ENCODE peak calls at places on chromosomes 13 and 19, in five cellular contexts. T is testis; L is dermis blood vessel endothelial cell; K is psoas muscle; W is stimulated activated CD4-positive, alpha-beta T cell treated with anti-CD3 and anti-CD28 coated beads, Interleukin-1b, Interleukin-23, amount 100 ng/mL, for 24 hours. Y is an unnamed sample.

GRCh38 chr13:36815069-36815468 is 4.0 kb upstream of the RFXAP start:
- DNase-seq in W (no peak), L (peak; percentile 11), T (no peak), K (no peak), Y (no peak)

GRCh38 chr19:36259211-36259610 is 44.3 kb downstream of the ZNF146 start:
- DNase-seq in K (no peak), T (no peak), L (no peak), W (no peak), Y (no peak)

GRCh38 chr19:12293771-12294307 is 844 bp downstream of the ZNF44 start:
- DNase-seq in T (peak; percentile 71), K (peak; percentile 66), L (peak; percentile 57), W (peak; percentile 1), Y (peak; percentile 52)

GRCh38 chr13:24228852-24229458 is 68.4 kb downstream of the SPATA13 start:
- DNase-seq in W (no peak), K (no peak), L (peak; percentile 84), T (peak; percentile 60), Y (peak; percentile 73)

GRCh38 chr19:23283925-23284324 is 33.7 kb upstream of the ZNF724 start:
- DNase-seq in L (peak; percentile 49), W (peak; percentile 38), K (peak; percentile 26), T (peak; percentile 48), Y (peak; percentile 19)

GRCh38 chr19:13865578-13866462 is 11.1 kb upstream of the NANOS3 start:
- DNase-seq in L (peak; percentile 38), K (no peak), T (no peak), W (no peak), Y (peak; percentile 57)

GRCh38 chr13:27273658-27274425 is 3.2 kb downstream of the RASL11A start:
- DNase-seq in L (no peak), T (peak; percentile 78), W (no peak), K (no peak), Y (no peak)

GRCh38 chr13:101382086-101382485 is 34.2 kb downstream of the NALCN start:
- DNase-seq in T (no peak), K (no peak), W (no peak), L (peak; percentile 45), Y (no peak)

GRCh38 chr19:38682872-38683392 is 35.5 kb downstream of the ACTN4 start:
- DNase-seq in T (no peak), W (no peak), L (no peak), K (no peak), Y (no peak)

GRCh38 chr19:33374406-33374703 is 846 bp downstream of the CEBPG start:
- DNase-seq in L (peak; percentile 52), T (no peak), K (no peak), W (no peak), Y (peak; percentile 47)

GRCh38 chr19:1910169-1910568 is 5.0 kb downstream of the ADAT3 start:
- DNase-seq in W (no peak), K (no peak), T (no peak), L (no peak), Y (peak; percentile 52)

GRCh38 chr13:111895896-111896821 is 170.8 kb upstream of the SOX1 start:
- DNase-seq in W (no peak), T (no peak), K (no peak), L (no peak), Y (no peak)

GRCh38 chr13:41497436-41497835 is 40.1 kb downstream of the RGCC start:
- DNase-seq in T (no peak), L (no peak), K (no peak), W (no peak), Y (no peak)

GRCh38 chr13:31914843-31915242 is 116.7 kb upstream of the FRY start:
- DNase-seq in L (no peak), T (no peak), W (no peak), K (no peak), Y (no peak)

GRCh38 chr19:43498233-43498830 is 6.2 kb downstream of the PHLDB3 start:
- DNase-seq in W (no peak), T (no peak), K (no peak), L (no peak), Y (no peak)

GRCh38 chr13:109100705-109101104 is 471.3 kb downstream of the MYO16 start:
- DNase-seq in W (no peak), K (no peak), T (no peak), L (no peak), Y (no peak)

GRCh38 chr13:44218501-44219240 is 155.0 kb upstream of the SERP2 start:
- DNase-seq in L (no peak), W (no peak), K (peak; percentile 72), T (peak; percentile 50), Y (no peak)

GRCh38 chr13:107271226-107271625 is 703.3 kb upstream of the ARGLU1 start:
- DNase-seq in K (no peak), W (no peak), L (peak; percentile 81), T (no peak), Y (peak; percentile 22)

GRCh38 chr19:31257426-31258130 is 91.7 kb downstream of the TSHZ3 start:
- DNase-seq in K (no peak), L (no peak), T (no peak), W (no peak), Y (no peak)

GRCh38 chr19:14413765-14414171 is 5.4 kb downstream of the DDX39A start:
- DNase-seq in L (peak; percentile 39), T (no peak), W (no peak), K (no peak), Y (no peak)

GRCh38 chr13:99033814-99034213 is 56.0 kb upstream of the DOCK9 start:
- DNase-seq in L (peak; percentile 67), T (no peak), W (no peak), K (no peak), Y (peak; percentile 81)

GRCh38 chr19:6234527-6234926 is 45.2 kb downstream of the MLLT1 start:
- DNase-seq in W (no peak), K (no peak), L (no peak), T (no peak), Y (peak; percentile 59)

GRCh38 chr13:82678052-82678451 is 1204.2 kb downstream of the SLITRK1 start:
- DNase-seq in L (no peak), K (no peak), T (no peak), W (no peak), Y (no peak)

GRCh38 chr13:31951215-31951678 is 80.3 kb upstream of the FRY start:
- DNase-seq in L (no peak), W (no peak), T (peak; percentile 51), K (peak; percentile 60), Y (peak; percentile 35)

GRCh38 chr13:29702912-29703351 is 107.4 kb upstream of the SLC7A1 start:
- DNase-seq in W (no peak), L (peak; percentile 75), K (peak; percentile 38), T (no peak), Y (no peak)

GRCh38 chr13:37656247-37656940 is 57.8 kb upstream of the POSTN start:
- DNase-seq in T (no peak), K (no peak), W (no peak), L (peak; percentile 58), Y (no peak)

GRCh38 chr13:43805071-43805468 is 18.3 kb upstream of the ENOX1 start:
- DNase-seq in L (peak; percentile 38), T (no peak), K (no peak), W (no peak), Y (no peak)

GRCh38 chr19:46648961-46649960 is 11.7 kb downstream of the DACT3 start:
- DNase-seq in K (no peak), L (no peak), T (no peak), W (no peak), Y (no peak)

GRCh38 chr19:40607311-40607871 is 6.2 kb downstream of the LTBP4 start:
- DNase-seq in L (no peak), W (no peak), K (no peak), T (peak; percentile 56), Y (no peak)

GRCh38 chr13:67134322-67135129 is 95.6 kb downstream of the PCDH9 start:
- DNase-seq in L (no peak), W (no peak), K (no peak), T (no peak), Y (no peak)

GRCh38 chr13:101845501-101846012 is 393.1 kb downstream of the ITGBL1 start:
- DNase-seq in W (no peak), L (no peak), K (no peak), T (no peak), Y (no peak)

GRCh38 chr19:32817252-32817912 is 52.2 kb downstream of the SLC7A9 start:
- DNase-seq in T (no peak), W (no peak), K (no peak), L (no peak), Y (no peak)

GRCh38 chr13:26563713-26564112 is 6.2 kb downstream of the WASF3 start:
- DNase-seq in L (no peak), K (no peak), T (no peak), W (no peak), Y (no peak)

GRCh38 chr13:108342369-108343289 is 73.1 kb downstream of the TNFSF13B start:
- DNase-seq in L (peak; percentile 46), W (no peak), T (peak; percentile 17), K (no peak), Y (peak; percentile 41)

GRCh38 chr13:30807392-30807791 is 72.0 kb downstream of the ALOX5AP start:
- DNase-seq in W (no peak), T (no peak), L (no peak), K (no peak), Y (no peak)

GRCh38 chr19:15251749-15252397 is 19.6 kb upstream of the EPHX3 start:
- DNase-seq in L (peak; percentile 76), K (peak; percentile 88), T (peak; percentile 83), W (no peak), Y (peak; percentile 59)

GRCh38 chr19:3880471-3881271 is at the start of gene ATCAY:
- DNase-seq in K (no peak), L (no peak), W (no peak), T (no peak), Y (peak; percentile 87)

GRCh38 chr13:35953537-35954206 is 177.5 kb downstream of the DCLK1 start:
- DNase-seq in T (peak; percentile 87), W (no peak), L (peak; percentile 91), K (peak; percentile 76), Y (peak; percentile 99)

Y was measured in cerebellar cortex.